ENCODE peak calls at places on chromosomes 13 and 19, in four cellular contexts. W is HepG2, O is GM12878, B is H1. D is an unnamed sample. For H3K4me1, the result is how much of the 10 kb centered on the place peaks cover.

GRCh38 chr13:112952759-112953541 is 16.1 kb upstream of the MCF2L start:
- DNase-seq in W (peak), O (no peak), B (no peak), D (no peak)

GRCh38 chr13:99496322-99497142 is 4.7 kb upstream of the TM9SF2 start:
- DNase-seq in B (no peak), W (peak), O (peak), D (no peak)

GRCh38 chr19:55452381-55453325 is 8.8 kb downstream of the ISOC2 start:
- DNase-seq in B (no peak), W (peak), O (no peak), D (peak)

GRCh38 chr19:10718205-10719196 is 622 bp downstream of the DNM2 start:
- DNase-seq in B (no peak), O (no peak), W (no peak), D (no peak)

GRCh38 chr13:48600374-48601364 is 53.1 kb upstream of the CYSLTR2 start:
- DNase-seq in W (peak), B (no peak), O (no peak), D (no peak)

GRCh38 chr13:86085890-86086289 is 286.7 kb upstream of the SLITRK6 start:
- DNase-seq in W (no peak), O (no peak), B (no peak), D (no peak)

GRCh38 chr13:59963383-59963782 is 200.3 kb downstream of the DIAPH3 start:
- DNase-seq in W (no peak), B (no peak), O (no peak), D (no peak)

GRCh38 chr13:112325941-112326645 is 50.1 kb upstream of the SPACA7 start:
- DNase-seq in O (no peak), B (no peak), W (no peak), D (no peak)

GRCh38 chr13:44403720-44404063 is 30.1 kb downstream of the SERP2 start:
- DNase-seq in O (no peak), B (no peak), W (no peak), D (no peak)

GRCh38 chr13:97359181-97360057 is 74.5 kb upstream of the RAP2A start:
- DNase-seq in O (no peak), B (no peak), W (peak), D (peak)

GRCh38 chr13:97615266-97615665 is 181.3 kb downstream of the RAP2A start:
- DNase-seq in B (no peak), W (no peak), O (no peak), D (no peak)

GRCh38 chr19:3046621-3047306 is 15.5 kb downstream of the TLE5 start:
- DNase-seq in W (no peak), B (no peak), O (no peak), D (no peak)

GRCh38 chr13:33284016-33284415 is 1.5 kb downstream of the STARD13 start:
- DNase-seq in W (no peak), O (no peak), B (no peak), D (no peak)

GRCh38 chr19:47729799-47730520 is 15.4 kb upstream of the NOP53 start:
- DNase-seq in O (no peak), B (no peak), W (peak), D (peak)

GRCh38 chr13:102580552-102581169 is 16.1 kb upstream of the TPP2 start:
- DNase-seq in B (no peak), W (peak), O (no peak), D (peak)

GRCh38 chr13:79901336-79901735 is 420.4 kb downstream of the NDFIP2 start:
- DNase-seq in W (no peak), O (no peak), B (no peak), D (no peak)

GRCh38 chr13:41188584-41188983 is 5.8 kb downstream of the KBTBD7 start:
- DNase-seq in O (no peak), W (no peak), B (no peak), D (no peak)

GRCh38 chr13:83449666-83450395 is 432.4 kb downstream of the SLITRK1 start:
- DNase-seq in O (no peak), B (no peak), W (no peak), D (no peak)

GRCh38 chr19:42389899-42390298 is at the start of gene CNFN:
- DNase-seq in O (no peak), W (no peak), B (no peak), D (no peak)

GRCh38 chr19:12140545-12141404 is 625 bp upstream of the ZNF20 start:
- DNase-seq in O (peak), B (peak), W (peak), D (peak)

GRCh38 chr19:4717191-4717965 is 6.3 kb downstream of the DPP9 start:
- DNase-seq in B (no peak), W (peak), O (no peak), D (no peak)

GRCh38 chr19:10686661-10687517 is 14.3 kb upstream of the QTRT1 start:
- DNase-seq in W (no peak), O (no peak), B (no peak), D (no peak)

GRCh38 chr19:3098515-3099346 is 4.6 kb downstream of the GNA11 start:
- DNase-seq in W (no peak), O (no peak), B (no peak), D (no peak)

GRCh38 chr19:29501816-29502580 is 23.8 kb upstream of the VSTM2B start:
- DNase-seq in W (no peak), O (no peak), B (no peak), D (no peak)
- TF ChIP-seq SUZ12 in W (no peak), O (no peak), B (no peak), D (no peak)

GRCh38 chr19:7869910-7870511 is 4.2 kb downstream of the PRR36 start:
- DNase-seq in O (no peak), W (peak), B (peak), D (peak)

GRCh38 chr19:7871530-7872305 is 2.5 kb downstream of the PRR36 start:
- DNase-seq in O (peak), B (peak), W (peak), D (peak)

GRCh38 chr19:7872306-7873204 is 1.6 kb downstream of the PRR36 start:
- DNase-seq in O (no peak), W (no peak), B (no peak), D (no peak)

GRCh38 chr19:7870571-7871279 is 3.5 kb downstream of the PRR36 start:
- DNase-seq in B (peak), W (peak), O (no peak), D (peak)

DNA sequence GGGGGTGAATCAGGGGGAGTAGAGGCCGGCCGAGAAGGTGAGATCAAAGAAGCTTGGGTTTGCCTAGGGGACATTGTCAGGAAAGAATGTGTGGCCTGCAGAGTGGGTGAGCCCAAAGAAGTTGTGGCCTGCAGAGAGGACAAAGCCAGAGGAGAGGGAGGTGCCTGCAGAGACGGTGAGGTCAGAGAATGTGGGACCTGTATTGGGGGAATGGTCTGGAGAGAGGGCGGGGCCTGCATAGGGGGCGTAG is 3.0 kb downstream of the PRR36 start:
- DNase-seq in O (no peak), W (no peak), B (no peak), D (peak)
- H3K4me1 ChIP-seq in O (under half), W (half or more), B (under half), D (under half)

DNA sequence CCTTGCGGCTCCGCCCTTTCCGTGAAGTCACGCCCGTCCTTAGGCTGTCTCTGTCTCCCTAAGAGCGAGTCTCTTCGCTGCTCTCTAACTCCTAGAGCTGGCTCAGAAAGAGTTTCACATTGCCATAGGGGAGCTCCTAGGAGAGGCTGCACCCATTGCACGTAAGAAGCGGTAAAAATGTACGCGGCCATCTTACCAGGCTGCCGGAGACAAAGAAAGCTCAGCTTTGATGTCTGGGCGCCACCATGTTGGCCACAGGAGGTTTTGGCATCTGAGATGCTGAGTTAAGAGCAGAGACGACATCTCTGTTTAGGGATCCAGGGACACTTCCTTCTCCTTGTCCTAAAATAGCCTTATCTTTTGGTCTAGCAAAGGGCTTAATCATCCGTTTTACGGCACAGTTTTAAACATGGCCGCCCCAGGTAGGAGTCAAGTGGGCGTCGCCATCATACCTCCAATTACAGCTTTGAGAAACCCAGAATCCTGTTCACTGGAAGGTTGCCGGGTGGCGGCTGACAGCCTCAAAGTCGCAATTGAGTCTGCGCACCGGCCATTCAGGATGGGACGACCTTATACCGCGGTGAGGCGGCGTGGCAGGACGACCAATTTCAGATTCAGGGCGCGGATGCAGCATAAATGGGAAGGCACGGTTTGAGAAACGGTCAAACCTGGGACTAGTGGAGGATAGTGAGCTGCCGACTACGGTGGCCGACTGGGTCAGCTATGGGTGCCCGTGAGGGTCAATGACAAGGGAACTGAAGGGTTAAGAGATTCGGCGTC is at the start of gene ZNF793:
- DNase-seq in O (no peak), W (no peak), B (peak), D (peak)
- TF ChIP-seq SUZ12 in O (no peak), W (no peak), B (no peak), D (no peak)

DNA sequence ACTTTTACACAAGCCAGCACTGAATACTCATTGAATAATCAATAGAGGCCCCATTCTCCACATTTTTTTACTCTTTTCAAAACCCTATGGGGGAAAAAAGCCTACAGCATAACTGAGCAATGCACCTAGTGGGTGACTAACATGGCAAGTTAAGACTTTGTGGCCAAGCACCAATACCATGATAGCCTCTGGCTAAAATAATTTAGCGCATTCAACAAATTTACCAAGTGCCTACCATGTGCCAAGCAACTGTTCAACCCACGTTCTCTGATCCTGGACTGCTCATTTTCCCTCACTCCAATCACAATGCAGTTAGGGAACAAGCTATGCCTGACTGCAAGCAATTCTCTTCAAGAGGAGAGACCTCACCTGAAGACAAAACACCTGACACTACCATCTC is 3.0 kb downstream of the ANKRD10 start:
- DNase-seq in W (no peak), B (no peak), O (no peak), D (no peak)
- H3K4me1 ChIP-seq in W (half or more), B (under half), O (under half), D (under half)

DNA sequence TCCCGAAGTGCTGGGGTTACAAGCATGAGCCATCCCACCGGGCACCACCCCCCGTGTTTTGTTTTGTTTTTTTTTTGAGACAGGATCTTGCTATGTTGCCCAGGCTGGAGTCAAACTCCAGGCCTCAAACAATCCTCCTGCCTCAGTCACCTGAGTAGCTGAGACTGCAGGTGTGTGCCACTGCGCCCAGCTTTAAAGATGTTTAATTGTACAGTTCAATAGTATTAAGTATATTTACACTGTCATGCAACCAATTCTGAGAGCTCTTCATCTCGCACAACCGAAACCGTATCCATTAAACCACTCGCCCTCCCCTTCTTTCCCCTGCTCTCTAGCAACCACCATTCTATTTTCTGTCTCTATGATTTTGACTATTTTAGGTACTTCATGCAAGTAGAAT is 15.6 kb downstream of the NUCB1 start:
- DNase-seq in O (no peak), B (no peak), W (no peak), D (no peak)
- TF ChIP-seq SUZ12 in O (no peak), B (no peak), W (no peak), D (no peak)

GRCh38 chr19:13981988-13982501 is 24.1 kb downstream of the RFX1 start:
- DNase-seq in B (no peak), O (no peak), W (no peak), D (no peak)
- H3K4me1 ChIP-seq in B (under half), O (under half), W (under half), D (under half)

GRCh38 chr19:15159251-15159650 is 41.5 kb downstream of the NOTCH3 start:
- DNase-seq in B (no peak), O (no peak), W (no peak), D (no peak)
- TF ChIP-seq SUZ12 in B (no peak), O (no peak), W (no peak), D (no peak)

DNA sequence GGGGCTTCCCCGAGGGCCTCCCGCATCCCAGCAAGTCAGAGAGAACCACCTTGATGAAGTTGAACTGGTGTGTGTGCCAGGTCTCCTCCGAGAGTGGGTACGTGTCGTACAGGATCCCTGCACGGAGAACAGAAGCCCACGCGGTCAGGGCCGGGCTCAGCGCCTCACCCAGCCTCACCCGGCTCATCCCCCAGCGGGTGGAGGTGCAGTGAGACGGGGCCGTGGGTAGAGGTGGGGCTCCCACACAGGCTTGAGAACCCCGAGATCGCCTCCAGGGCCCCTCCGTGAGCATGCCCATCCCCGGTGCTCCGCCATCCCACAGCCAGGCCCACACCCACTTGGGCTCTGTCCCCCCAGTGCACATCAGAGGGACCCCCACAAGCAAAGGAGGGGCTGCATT is 2.3 kb downstream of the GAMT start:
- DNase-seq in O (no peak), W (no peak), B (no peak), D (no peak)
- H3K4me1 ChIP-seq in O (under half), W (half or more), B (under half), D (under half)

GRCh38 chr19:37932985-37933953 is 26.3 kb downstream of the SIPA1L3 start:
- DNase-seq in O (no peak), W (peak), B (no peak), D (no peak)
- TF ChIP-seq SUZ12 in O (no peak), W (no peak), B (no peak), D (no peak)

DNA sequence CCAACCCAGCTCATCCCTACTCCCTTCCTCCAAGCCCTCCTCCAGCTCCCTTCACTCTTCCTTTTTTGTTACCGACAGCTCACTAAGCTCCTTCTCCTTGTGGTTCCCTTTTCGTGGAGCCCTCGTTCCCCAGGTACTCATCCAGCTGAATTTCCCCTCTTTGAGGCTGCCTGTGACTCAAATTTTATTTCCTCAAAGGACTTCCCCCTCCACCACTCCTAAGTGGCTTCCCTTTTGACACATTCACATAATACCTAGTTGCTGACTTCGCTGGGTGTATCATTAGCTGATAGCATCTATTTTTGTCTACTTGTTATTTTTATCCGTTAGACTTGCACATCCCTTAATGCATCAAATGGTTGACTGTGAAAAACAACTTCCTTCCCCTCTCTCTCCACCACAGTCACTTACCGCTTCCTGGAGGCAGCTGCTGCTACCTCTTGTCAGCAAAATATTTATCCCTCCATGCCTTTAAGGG is 14.5 kb downstream of the FFAR2 start:
- DNase-seq in B (no peak), O (peak), W (no peak), D (no peak)
- H3K4me1 ChIP-seq in B (under half), O (half or more), W (half or more), D (under half)

D was measured in NT2/D1.